ENCODE peak calls at places on chromosomes 12 and 14, in five cellular contexts. K is right lobe of liver, L is C1 segment of cervical spinal cord, W is anterior cingulate cortex, O is hepatic stellate cell. D is an unnamed sample.

GRCh38 chr12:46617167-46617566 is 208.6 kb downstream of the SLC38A4 start:
- DNase-seq in K (no peak), L (no peak), W (no peak), O (peak), D (no peak)

GRCh38 chr12:114984641-114985041 is 300.7 kb upstream of the TBX3 start:
- DNase-seq in K (no peak), L (no peak), W (no peak), O (no peak), D (no peak)

GRCh38 chr12:27525373-27525772 is 1.4 kb downstream of the PPFIBP1 start:
- DNase-seq in K (no peak), L (no peak), W (no peak), O (peak), D (peak)

GRCh38 chr12:32454075-32454474 is 54.7 kb downstream of the FGD4 start:
- DNase-seq in K (no peak), L (no peak), W (no peak), O (no peak), D (no peak)

GRCh38 chr12:111991946-111992345 is 21.0 kb downstream of the TMEM116 start:
- DNase-seq in K (no peak), L (no peak), W (no peak), O (peak), D (no peak)

GRCh38 chr12:65826513-65827171 is 2.4 kb downstream of the HMGA2 start:
- DNase-seq in K (no peak), L (no peak), W (no peak), O (peak), D (peak)

GRCh38 chr12:6215932-6216494 is 15.8 kb downstream of the CD9 start:
- DNase-seq in K (no peak), L (peak), W (peak), O (peak), D (peak)

GRCh38 chr12:103138538-103138937 is 181.1 kb downstream of the ASCL1 start:
- DNase-seq in K (no peak), L (no peak), W (no peak), O (no peak), D (no peak)

GRCh38 chr12:13857750-13858149 is 123.7 kb downstream of the GRIN2B start:
- DNase-seq in K (no peak), L (no peak), W (no peak), O (no peak), D (no peak)

GRCh38 chr12:56629459-56630179 is 507 bp downstream of the BAZ2A start:
- DNase-seq in K (peak), L (peak), W (no peak), O (peak), D (peak)

GRCh38 chr14:77024171-77024627 is 4.3 kb downstream of the IRF2BPL start:
- DNase-seq in K (peak), L (peak), W (no peak), O (peak), D (no peak)

GRCh38 chr12:105102673-105103072 is 4.9 kb upstream of the WASHC4 start:
- DNase-seq in K (no peak), L (no peak), W (no peak), O (no peak), D (no peak)

GRCh38 chr14:93073833-93074769 is 41.6 kb downstream of the ITPK1 start:
- DNase-seq in K (peak), L (no peak), W (no peak), O (peak), D (no peak)

GRCh38 chr12:100913872-100914600 is 119.5 kb downstream of the ANO4 start:
- DNase-seq in K (no peak), L (no peak), W (no peak), O (no peak), D (no peak)

GRCh38 chr12:130462558-130462924 is 124.9 kb downstream of the PIWIL1 start:
- DNase-seq in K (no peak), L (no peak), W (no peak), O (no peak), D (no peak)

D was measured in H54.